ENCODE peak calls at places on chromosomes 3 and 15, in nine cellular contexts. U, J, S, P, K, T, H, R and X are unnamed samples.

GRCh38 chr15:40242216-40242599 is 3.3 kb downstream of the PAK6 start:
- DNase-seq in S (no peak), K (peak; percentile 59), R (no peak), J (no peak), T (peak; percentile 4), U (peak; percentile 40), P (no peak), H (no peak), X (no peak)

GRCh38 chr3:66376568-66376967 is 124.3 kb downstream of the LRIG1 start:
- DNase-seq in S (no peak), R (no peak), U (no peak), K (no peak), P (no peak), H (peak; percentile 24), J (peak; percentile 46), T (peak; percentile 66), X (no peak)

GRCh38 chr15:60883691-60884319 is 345.3 kb downstream of the RORA start:
- DNase-seq in T (no peak), P (no peak), U (no peak), S (no peak), H (no peak), J (no peak), K (no peak), R (no peak), X (no peak)

GRCh38 chr15:98743177-98743576 is 94.8 kb downstream of the IGF1R start:
- DNase-seq in P (no peak), U (no peak), H (peak; percentile 84), J (no peak), R (no peak), K (no peak), T (no peak), S (no peak), X (no peak)

GRCh38 chr3:10334461-10334860 is 13.5 kb upstream of the SEC13 start:
- DNase-seq in K (peak; percentile 64), J (no peak), T (no peak), R (no peak), S (no peak), H (no peak), P (peak; percentile 65), U (no peak), X (peak; percentile 28)

GRCh38 chr3:171972965-171973364 is 66.4 kb upstream of the FNDC3B start:
- DNase-seq in R (no peak), T (no peak), U (no peak), H (no peak), K (no peak), P (peak; percentile 51), J (no peak), S (no peak), X (no peak)

GRCh38 chr3:170180107-170180951 is 1.2 kb downstream of the PHC3 start:
- DNase-seq in S (no peak), H (peak; percentile 35), T (no peak), R (no peak), J (peak; percentile 58), U (no peak), K (no peak), P (no peak), X (peak; percentile 32)

GRCh38 chr3:32077260-32078084 is 28.9 kb upstream of the GPD1L start:
- DNase-seq in T (no peak), S (no peak), R (no peak), K (no peak), P (no peak), H (no peak), J (no peak), U (no peak), X (no peak)

GRCh38 chr15:91140561-91140960 is 40.5 kb downstream of the SV2B start:
- DNase-seq in K (no peak), R (no peak), U (no peak), J (no peak), H (no peak), S (no peak), P (no peak), T (no peak), X (no peak)

GRCh38 chr15:86183765-86184491 is 104.3 kb downstream of the AGBL1 start:
- DNase-seq in J (no peak), T (no peak), S (no peak), H (no peak), U (no peak), R (no peak), K (no peak), P (peak; percentile 49), X (no peak)

GRCh38 chr15:101675796-101676582 is 23.8 kb upstream of the TM2D3 start:
- DNase-seq in S (no peak), T (no peak), R (no peak), U (no peak), K (peak; percentile 75), P (no peak), J (no peak), H (peak; percentile 61), X (no peak)

GRCh38 chr3:150202696-150203095 is 205.4 kb upstream of the TSC22D2 start:
- DNase-seq in T (no peak), H (no peak), R (no peak), K (no peak), J (no peak), U (no peak), S (no peak), P (no peak), X (no peak)

GRCh38 chr15:65400760-65401606 is 21.8 kb downstream of the IGDCC4 start:
- DNase-seq in S (peak; percentile 91), J (peak; percentile 83), P (peak; percentile 73), H (peak; percentile 46), U (no peak), R (no peak), T (peak; percentile 47), K (peak; percentile 81), X (peak; percentile 78)

GRCh38 chr15:50890751-50891150 is 17.7 kb upstream of the AP4E1 start:
- DNase-seq in R (no peak), S (no peak), K (no peak), P (no peak), U (no peak), J (no peak), H (no peak), T (no peak), X (no peak)

GRCh38 chr15:33810806-33811205 is 157.5 kb upstream of the CHRM5 start:
- DNase-seq in T (no peak), P (no peak), J (no peak), S (no peak), H (no peak), U (no peak), K (no peak), R (no peak), X (no peak)

GRCh38 chr3:140238646-140239314 is 303.8 kb downstream of the CLSTN2 start:
- DNase-seq in P (no peak), J (no peak), H (no peak), R (no peak), T (no peak), S (no peak), U (no peak), K (no peak), X (no peak)

GRCh38 chr15:82992436-82992835 is 6.4 kb downstream of the RAMAC start:
- DNase-seq in J (no peak), R (no peak), U (no peak), H (no peak), P (no peak), S (no peak), T (no peak), K (no peak), X (no peak)

GRCh38 chr3:147210676-147211075 is 195.7 kb downstream of the ZIC4 start:
- DNase-seq in S (no peak), K (no peak), U (no peak), R (no peak), J (no peak), H (no peak), P (no peak), T (no peak), X (no peak)